ENCODE peak calls at places on chromosomes 1 and 21, in four cellular contexts. K, V, O and X are unnamed samples.

GRCh38 chr1:241770115-241770514 is 77.9 kb upstream of the EXO1 start:
- DNase-seq in K (no peak), V (no peak), O (no peak), X (no peak)

GRCh38 chr1:12572506-12572905 is 45.5 kb downstream of the DHRS3 start:
- DNase-seq in K (no peak), V (no peak), O (no peak), X (no peak)

GRCh38 chr1:218495931-218496330 is 150.8 kb downstream of the TGFB2 start:
- DNase-seq in K (no peak), V (no peak), O (no peak), X (no peak)

GRCh38 chr1:247848346-247848745 is 6.7 kb upstream of the OR11L1 start:
- DNase-seq in K (no peak), V (no peak), O (no peak), X (no peak)

GRCh38 chr1:224259986-224260385 is 70.0 kb downstream of the NVL start:
- DNase-seq in K (no peak), V (no peak), O (no peak), X (no peak)

GRCh38 chr1:156705321-156705917 is at the start of gene CRABP2:
- DNase-seq in K (no peak), V (no peak), O (no peak), X (no peak)

GRCh38 chr1:93257889-93258288 is 77.4 kb downstream of the CCDC18 start:
- DNase-seq in K (no peak), V (no peak), O (no peak), X (no peak)

GRCh38 chr1:151340870-151341754 is 5.9 kb downstream of the RFX5 start:
- DNase-seq in K (no peak), V (peak), O (peak), X (peak)

GRCh38 chr1:218273757-218274505 is 11.2 kb upstream of the RRP15 start:
- DNase-seq in K (no peak), V (peak), O (no peak), X (peak)

GRCh38 chr1:15886613-15887167 is 39.2 kb downstream of the SPEN start:
- DNase-seq in K (no peak), V (no peak), O (no peak), X (no peak)

GRCh38 chr1:61639218-61639617 is 85.7 kb downstream of the TM2D1 start:
- DNase-seq in K (no peak), V (no peak), O (no peak), X (peak)

GRCh38 chr1:169133801-169134558 is 27.5 kb downstream of the ATP1B1 start:
- DNase-seq in K (no peak), V (no peak), O (no peak), X (no peak)

GRCh38 chr1:178232949-178233348 is 139.0 kb downstream of the RASAL2 start:
- DNase-seq in K (no peak), V (no peak), O (peak), X (no peak)

GRCh38 chr1:1200876-1201810 is 5.2 kb downstream of the TNFRSF18 start:
- DNase-seq in K (no peak), V (no peak), O (no peak), X (peak)

GRCh38 chr1:208841396-208841795 is 597.2 kb upstream of the PLXNA2 start:
- DNase-seq in K (no peak), V (no peak), O (no peak), X (no peak)

GRCh38 chr1:67308136-67308535 is 463 bp downstream of the IL12RB2 start:
- DNase-seq in K (no peak), V (no peak), O (no peak), X (no peak)

GRCh38 chr21:39444406-39445145 is 1.0 kb downstream of the LCA5L start:
- DNase-seq in K (no peak), V (no peak), O (no peak), X (no peak)

GRCh38 chr1:159014003-159014571 is 4.4 kb downstream of the IFI16 start:
- DNase-seq in K (no peak), V (no peak), O (no peak), X (no peak)

GRCh38 chr1:244302889-244303609 is 148.7 kb downstream of the ADSS2 start:
- DNase-seq in K (no peak), V (no peak), O (no peak), X (no peak)

GRCh38 chr1:41135196-41135947 is 106.7 kb downstream of the SCMH1 start:
- DNase-seq in K (no peak), V (no peak), O (no peak), X (no peak)

GRCh38 chr1:23615423-23615822 is 56.1 kb upstream of the ID3 start:
- DNase-seq in K (no peak), V (no peak), O (no peak), X (no peak)

GRCh38 chr1:234214911-234215892 is 158.1 kb upstream of the COA6 start:
- DNase-seq in K (no peak), V (no peak), O (no peak), X (no peak)

GRCh38 chr1:31476891-31477846 is 64.2 kb downstream of the SERINC2 start:
- DNase-seq in K (no peak), V (peak), O (no peak), X (peak)

GRCh38 chr21:34593423-34593822 is 21.5 kb downstream of the RCAN1 start:
- DNase-seq in K (no peak), V (peak), O (no peak), X (peak)

GRCh38 chr1:31227891-31228290 is 11.8 kb downstream of the NKAIN1 start:
- DNase-seq in K (no peak), V (peak), O (no peak), X (peak)

GRCh38 chr21:39763282-39763970 is 18.4 kb downstream of the IGSF5 start:
- DNase-seq in K (no peak), V (no peak), O (no peak), X (no peak)

GRCh38 chr1:65082346-65083040 is 65.5 kb upstream of the AK4 start:
- DNase-seq in K (no peak), V (no peak), O (no peak), X (no peak)

GRCh38 chr1:168000656-168001055 is 63.8 kb upstream of the MPC2 start:
- DNase-seq in K (no peak), V (no peak), O (no peak), X (no peak)

GRCh38 chr1:33918368-33918767 is 54.5 kb downstream of the HMGB4 start:
- DNase-seq in K (no peak), V (no peak), O (no peak), X (no peak)

GRCh38 chr1:198361373-198361772 is 179.1 kb downstream of the ATP6V1G3 start:
- DNase-seq in K (no peak), V (no peak), O (no peak), X (no peak)

GRCh38 chr1:205590457-205590768 is 41.4 kb downstream of the ELK4 start:
- DNase-seq in K (no peak), V (no peak), O (no peak), X (no peak)

GRCh38 chr21:29232601-29233541 is 65.9 kb upstream of the BACH1 start:
- DNase-seq in K (no peak), V (no peak), O (peak), X (no peak)